ENCODE peak calls at places on chromosomes 6 and 20, in nine cellular contexts. K is neuronal stem cell; W is fibroblast of lung; X is CD4-positive, alpha-beta T cell; I is Peyer's patch; G is mesenchymal stem cell; E is HCT116; L is heart left ventricle; A is spleen. R is an unnamed sample.

GRCh38 chr6:28537065-28537464 is 11.4 kb downstream of the GPX5 start:
- DNase-seq in X (no peak), L (no peak), E (no peak), W (peak), A (no peak), G (no peak), K (no peak), I (no peak), R (no peak)

GRCh38 chr6:37934276-37934675 is 114.7 kb downstream of the ZFAND3 start:
- DNase-seq in A (no peak), W (no peak), K (no peak), X (no peak), E (no peak), L (no peak), G (peak), I (no peak), R (no peak)

GRCh38 chr6:164700497-164700896 is 608.9 kb downstream of the C6orf118 start:
- DNase-seq in K (no peak), I (no peak), X (no peak), G (no peak), W (no peak), E (no peak), A (no peak), L (no peak), R (no peak)

GRCh38 chr20:34190262-34190661 is 51.0 kb upstream of the ASIP start:
- DNase-seq in W (no peak), I (no peak), E (no peak), L (no peak), K (no peak), X (no peak), A (no peak), G (no peak), R (no peak)

GRCh38 chr20:47490795-47491194 is 10.9 kb upstream of the NCOA3 start:
- DNase-seq in G (no peak), W (no peak), I (no peak), A (no peak), E (no peak), X (no peak), L (no peak), K (no peak), R (no peak)

GRCh38 chr20:50339196-50339901 is 148.7 kb downstream of the CEBPB start:
- DNase-seq in A (peak), W (peak), I (no peak), G (peak), E (no peak), L (no peak), X (no peak), K (no peak), R (no peak)

GRCh38 chr6:12232339-12232738 is 57.8 kb upstream of the EDN1 start:
- DNase-seq in W (peak), G (peak), K (no peak), E (no peak), I (no peak), X (no peak), A (no peak), L (no peak), R (no peak)

GRCh38 chr6:143912671-143913070 is 48.4 kb downstream of the ZC2HC1B start:
- DNase-seq in L (no peak), I (no peak), X (no peak), A (no peak), K (no peak), G (no peak), W (no peak), E (no peak), R (no peak)

GRCh38 chr20:38315290-38315966 is 11.5 kb downstream of the BPI start:
- DNase-seq in K (no peak), A (no peak), W (peak), G (peak), E (no peak), L (no peak), X (no peak), I (no peak), R (no peak)

GRCh38 chr6:125393449-125393858 is 91.7 kb upstream of the HDDC2 start:
- DNase-seq in X (no peak), E (no peak), K (no peak), G (peak), I (no peak), W (no peak), L (no peak), A (no peak), R (no peak)

GRCh38 chr6:129607581-129608186 is 102.3 kb downstream of the ARHGAP18 start:
- DNase-seq in K (no peak), X (no peak), I (no peak), A (no peak), W (peak), G (no peak), E (no peak), L (no peak), R (no peak)

GRCh38 chr6:112503210-112503609 is 156.1 kb downstream of the RFPL4B start:
- DNase-seq in X (no peak), K (peak), E (no peak), I (no peak), G (peak), L (no peak), W (no peak), A (no peak), R (no peak)

GRCh38 chr6:109238405-109238804 is 143.1 kb downstream of the CEP57L1 start:
- DNase-seq in L (no peak), E (no peak), W (no peak), K (no peak), I (no peak), X (no peak), G (peak), A (no peak), R (no peak)

GRCh38 chr6:30834643-30835042 is 49.7 kb upstream of the DDR1 start:
- DNase-seq in K (no peak), E (no peak), X (no peak), I (peak), L (no peak), W (no peak), G (no peak), A (no peak), R (no peak)
- H3K27ac ChIP-seq in K (no peak), E (no peak), X (no peak), I (no peak), L (no peak), W (no peak), G (no peak), A (peak), R (no peak)

DNA sequence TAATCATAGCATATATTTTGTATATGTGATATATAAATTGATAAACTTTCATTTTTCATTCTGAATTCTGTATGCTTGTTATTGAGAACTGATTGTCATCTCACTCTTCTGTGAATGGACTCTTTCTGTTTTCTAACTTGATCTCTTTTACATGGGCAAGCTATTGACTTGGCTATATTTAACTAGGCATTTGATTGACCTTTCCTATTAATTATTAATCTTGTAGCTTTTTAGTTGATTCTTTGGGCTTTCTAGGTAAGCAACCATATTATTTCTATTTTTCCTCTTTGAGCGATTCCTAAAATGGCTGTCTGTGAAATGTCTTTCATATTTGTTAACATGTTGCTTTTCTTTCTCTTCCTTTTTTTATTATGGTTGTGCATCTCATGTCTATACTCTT is 347.1 kb downstream of the CDKAL1 start:
- DNase-seq in A (no peak), X (no peak), W (no peak), E (no peak), L (no peak), I (no peak), K (no peak), G (no peak), R (no peak)
- H3K27ac ChIP-seq in A (no peak), X (no peak), W (no peak), E (no peak), L (no peak), I (no peak), K (no peak), G (no peak), R (no peak)

GRCh38 chr6:484086-484728 is 92.7 kb downstream of the IRF4 start:
- DNase-seq in A (no peak), I (no peak), K (no peak), E (no peak), W (no peak), L (no peak), G (no peak), X (no peak), R (no peak)
- H3K27ac ChIP-seq in A (no peak), I (no peak), K (no peak), E (no peak), W (no peak), L (no peak), G (no peak), X (no peak), R (no peak)

GRCh38 chr20:1946442-1946761 is 47.5 kb downstream of the PDYN start:
- DNase-seq in X (no peak), A (no peak), K (no peak), W (no peak), L (no peak), G (no peak), E (no peak), I (no peak), R (no peak)
- H3K27ac ChIP-seq in X (no peak), A (peak), K (no peak), W (no peak), L (no peak), G (no peak), E (no peak), I (no peak), R (peak)

GRCh38 chr20:62817975-62818591 is 1.2 kb downstream of the COL9A3 start:
- DNase-seq in I (no peak), X (no peak), L (no peak), G (no peak), E (no peak), A (no peak), W (no peak), K (no peak), R (no peak)
- H3K27ac ChIP-seq in I (no peak), X (no peak), L (no peak), G (no peak), E (peak), A (no peak), W (no peak), K (no peak), R (peak)